ENCODE peak calls at places on chromosomes 3 and 15, in four cellular contexts. O is GM12878, R is HepG2, D is SK-N-SH. W is an unnamed sample.

GRCh38 chr3:78519281-78519680 is 1248.5 kb downstream of the ROBO1 start:
- DNase-seq in D (no peak), O (no peak), R (no peak), W (no peak)

GRCh38 chr3:49900491-49901153 is 3.1 kb downstream of the MST1R start:
- DNase-seq in R (no peak), O (no peak), D (no peak), W (no peak)

GRCh38 chr3:61111764-61112163 is 139.5 kb downstream of the FHIT start:
- DNase-seq in D (no peak), R (no peak), O (peak; percentile 46), W (no peak)

GRCh38 chr3:147963711-147964110 is 554.5 kb downstream of the ZIC1 start:
- DNase-seq in R (no peak), D (no peak), O (no peak), W (no peak)

GRCh38 chr3:155664922-155665695 is 79.8 kb downstream of the PLCH1 start:
- DNase-seq in R (peak; percentile 65), D (no peak), O (no peak), W (no peak)

GRCh38 chr3:139934557-139935070 is 371 bp upstream of the CLSTN2 start:
- DNase-seq in R (no peak), D (peak; percentile 89), O (no peak), W (no peak)

GRCh38 chr3:8627541-8627940 is 17.1 kb downstream of the SSUH2 start:
- DNase-seq in D (no peak), R (no peak), O (no peak), W (no peak)

GRCh38 chr3:115341208-115341607 is 194.1 kb upstream of the ZBTB20 start:
- DNase-seq in R (no peak), O (no peak), D (no peak), W (no peak)

GRCh38 chr15:29678504-29679034 is 143.7 kb downstream of the TJP1 start:
- DNase-seq in D (no peak), O (no peak), R (no peak), W (no peak)

GRCh38 chr3:70570584-70570983 is 258.1 kb upstream of the MDFIC2 start:
- DNase-seq in O (no peak), R (no peak), D (no peak), W (no peak)

GRCh38 chr3:47047673-47048072 is 68.2 kb downstream of the NBEAL2 start:
- DNase-seq in D (no peak), R (no peak), O (no peak), W (no peak)

GRCh38 chr15:48427479-48427878 is 96.2 kb downstream of the DUT start:
- DNase-seq in O (no peak), D (no peak), R (no peak), W (no peak)

GRCh38 chr3:71258116-71258515 is 325.4 kb downstream of the FOXP1 start:
- DNase-seq in R (peak; percentile 70), D (no peak), O (no peak), W (no peak)

GRCh38 chr3:45462522-45463262 is 74.3 kb downstream of the LARS2 start:
- DNase-seq in R (no peak), D (no peak), O (no peak), W (no peak)

GRCh38 chr3:195285403-195285802 is 14.4 kb upstream of the XXYLT1 start:
- DNase-seq in O (no peak), D (no peak), R (no peak), W (no peak)

GRCh38 chr15:28269097-28269496 is 52.9 kb downstream of the HERC2 start:
- DNase-seq in D (no peak), O (no peak), R (no peak), W (no peak)

GRCh38 chr3:73502609-73503560 is 121.9 kb downstream of the PDZRN3 start:
- DNase-seq in R (peak; percentile 38), O (peak; percentile 57), D (peak; percentile 80), W (peak; percentile 55)

GRCh38 chr15:91468861-91469260 is 368.8 kb downstream of the SV2B start:
- DNase-seq in R (no peak), O (no peak), D (no peak), W (no peak)

GRCh38 chr3:42229942-42230688 is 35.9 kb downstream of the CCK start:
- DNase-seq in O (no peak), R (peak; percentile 50), D (peak; percentile 67), W (peak; percentile 47)

GRCh38 chr15:50150851-50151250 is 31.1 kb upstream of the SLC27A2 start:
- DNase-seq in O (no peak), R (no peak), D (no peak), W (no peak)

GRCh38 chr15:62964251-62964650 is 78.3 kb upstream of the TPM1 start:
- DNase-seq in O (no peak), R (no peak), D (no peak), W (no peak)

GRCh38 chr3:161422171-161422693 is 50.9 kb upstream of the SPTSSB start:
- DNase-seq in D (no peak), R (no peak), O (no peak), W (no peak)

GRCh38 chr3:40631341-40631995 is 106.7 kb downstream of the ZNF621 start:
- DNase-seq in R (no peak), D (no peak), O (no peak), W (no peak)

GRCh38 chr3:101567528-101568317 is 6.1 kb downstream of the TRMT10C start:
- DNase-seq in D (no peak), R (no peak), O (no peak), W (peak; percentile 32)
- TF ChIP-seq NFIC in D (no peak), R (no peak), O (no peak), W (no peak)

DNA sequence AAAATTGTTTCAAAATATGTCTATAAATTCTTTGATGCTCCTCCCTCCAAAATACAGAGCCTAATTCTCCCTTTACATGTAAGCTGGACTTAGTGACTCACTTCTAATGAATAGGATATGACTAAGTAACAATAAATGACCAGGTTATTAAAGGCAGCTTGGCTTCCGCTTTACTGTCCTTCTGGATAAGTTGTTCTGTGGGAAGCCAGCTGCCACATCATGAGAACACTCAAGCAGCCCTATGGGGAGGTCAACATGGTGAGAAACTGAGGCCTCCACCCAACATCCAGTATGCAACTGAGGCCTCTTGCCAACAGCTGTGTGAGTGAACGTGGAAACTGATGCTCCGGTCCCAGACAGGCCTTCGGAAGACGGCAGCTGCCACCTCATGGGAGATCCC is 247.3 kb upstream of the CHRM5 start:
- DNase-seq in O (no peak), D (no peak), R (no peak), W (no peak)
- H3K9ac ChIP-seq in O (no peak overlapping the region), D (no peak overlapping the region), R (no peak overlapping the region), W (no peak overlapping the region)

DNA sequence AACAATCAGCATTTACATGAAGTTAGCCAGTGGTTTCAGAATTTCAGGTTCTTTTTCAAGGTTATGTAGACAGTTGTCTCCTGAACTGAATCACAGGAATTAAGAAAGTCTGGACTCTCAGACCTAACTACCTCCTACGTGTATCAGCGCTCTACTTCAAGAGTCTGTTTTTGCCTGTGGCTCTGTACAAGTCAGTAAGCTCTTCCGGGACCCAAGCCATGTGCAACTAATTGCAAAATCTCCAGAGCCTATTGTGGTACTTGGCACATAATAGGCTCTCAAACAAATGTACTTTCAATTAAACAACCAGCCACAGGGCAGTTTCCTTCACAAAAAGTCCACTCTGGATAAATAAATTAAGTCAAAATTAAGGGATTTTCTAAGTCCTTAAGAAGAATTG is 414.2 kb downstream of the PDCD6IP start:
- DNase-seq in D (peak; percentile 3), O (no peak), R (no peak), W (no peak)
- TF ChIP-seq NFIC in D (no peak), O (no peak), R (no peak), W (no peak)

GRCh38 chr15:39304931-39305728 is 275.7 kb upstream of the THBS1 start:
- DNase-seq in D (no peak), R (no peak), O (no peak), W (no peak)
- H3K9ac ChIP-seq in D (peak overlapping the region; percentile 29), R (no peak overlapping the region), O (no peak overlapping the region), W (no peak overlapping the region)

DNA sequence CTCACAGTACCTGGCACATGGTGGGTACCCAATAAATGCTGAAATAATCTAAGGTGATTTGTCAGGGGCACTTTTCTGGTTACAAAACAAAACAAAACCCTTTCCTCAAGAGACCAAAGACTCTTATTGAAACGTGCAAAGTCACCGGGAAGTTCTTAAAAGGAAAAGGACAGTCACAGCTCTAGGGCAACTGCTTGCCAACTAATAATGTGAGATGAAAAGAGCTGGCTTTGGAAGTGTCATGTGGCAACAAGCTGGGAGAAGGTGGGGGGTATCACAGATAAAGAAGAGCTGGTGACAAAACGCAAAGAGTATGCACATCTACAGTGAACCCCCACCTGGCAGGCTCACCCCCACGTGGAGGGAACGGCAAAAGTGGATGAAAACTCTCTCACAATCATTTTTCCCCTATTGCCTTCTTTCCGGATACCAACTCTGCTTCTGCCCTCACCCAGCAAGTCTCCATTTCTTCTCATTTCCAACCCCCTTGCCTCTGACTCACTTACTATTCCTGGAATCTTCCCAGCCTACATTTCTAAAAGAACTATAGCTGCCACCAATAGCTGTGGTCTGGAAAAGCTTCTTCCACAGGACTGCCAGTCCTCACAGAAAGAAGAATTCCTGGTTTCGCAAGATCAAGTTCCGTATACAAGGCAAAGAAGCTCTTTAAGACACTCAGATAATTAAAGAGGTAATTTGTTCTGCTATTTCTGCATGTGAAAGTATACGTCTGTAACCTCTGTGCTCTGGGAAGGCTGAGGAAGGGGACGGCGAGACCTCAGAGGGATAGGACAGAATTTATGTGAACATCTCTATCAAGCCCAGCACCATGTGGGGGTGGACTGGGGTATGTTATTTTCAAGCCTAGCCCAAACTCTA is 21.8 kb upstream of the ANPEP start:
- DNase-seq in D (no peak), O (no peak), R (no peak), W (no peak)
- TF ChIP-seq NFIC in D (peak; percentile 76), O (no peak), R (no peak), W (no peak)

GRCh38 chr15:41284425-41285177 is 47.8 kb downstream of the OIP5 start:
- DNase-seq in O (no peak), R (peak; percentile 32), D (peak; percentile 40), W (no peak)

GRCh38 chr15:41283653-41284424 is 48.6 kb downstream of the OIP5 start:
- DNase-seq in O (peak; percentile 99), R (peak; percentile 97), D (peak; percentile 98), W (peak; percentile 99)

GRCh38 chr15:41285285-41285684 is 47.1 kb downstream of the OIP5 start:
- DNase-seq in O (no peak), D (no peak), R (no peak), W (no peak)

GRCh38 chr15:41288464-41288863 is 43.9 kb downstream of the OIP5 start:
- DNase-seq in R (no peak), O (no peak), D (no peak), W (no peak)

GRCh38 chr15:41286665-41287333 is 45.6 kb downstream of the OIP5 start:
- DNase-seq in R (no peak), O (no peak), D (no peak), W (no peak)
- H3K9ac ChIP-seq in R (no peak overlapping the region), O (no peak overlapping the region), D (no peak overlapping the region), W (no peak overlapping the region)

GRCh38 chr3:29083607-29084120 is 197.2 kb upstream of the RBMS3 start:
- DNase-seq in R (no peak), D (no peak), O (no peak), W (no peak)
- TF ChIP-seq NFIC in R (no peak), D (no peak), O (no peak), W (no peak)

DNA sequence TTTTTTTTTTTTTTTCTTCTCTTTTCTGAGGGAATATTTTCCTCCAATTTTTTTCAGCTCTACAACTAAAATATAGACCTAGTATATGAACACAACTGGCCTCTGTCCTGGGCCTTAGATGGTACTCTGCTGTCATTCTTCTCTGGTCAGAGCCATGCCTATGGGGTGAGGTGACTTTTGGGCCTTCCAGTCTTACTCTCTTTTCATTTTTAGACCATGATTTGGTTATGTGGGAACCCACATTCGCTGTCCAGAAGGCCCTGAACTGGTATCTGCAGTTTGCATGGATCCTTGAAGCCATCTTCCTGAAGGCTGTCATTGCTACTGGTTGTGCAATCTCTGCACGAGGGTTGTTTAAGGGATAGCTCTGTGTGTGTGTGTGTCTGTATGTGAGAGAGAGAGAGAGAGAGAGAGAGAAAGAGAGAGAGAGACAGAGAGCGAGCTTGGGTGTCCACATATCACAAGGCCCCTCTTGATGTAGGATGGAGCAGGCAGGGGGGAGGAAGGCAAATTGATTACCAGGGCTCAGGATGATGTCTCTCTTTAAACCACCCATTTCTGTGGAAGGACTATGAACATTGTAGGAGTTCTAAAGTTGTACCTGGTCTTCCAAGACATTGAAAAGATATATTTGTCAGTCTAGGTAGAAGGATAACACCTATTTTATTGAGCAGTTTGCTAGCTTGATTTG is 6.9 kb downstream of the TGFBR2 start:
- DNase-seq in R (no peak), O (no peak), D (no peak), W (no peak)
- H3K9ac ChIP-seq in R (peak overlapping the region; percentile 88), O (no peak overlapping the region), D (no peak overlapping the region), W (no peak overlapping the region)

W was measured in K562.